ENCODE peak calls at places on chromosomes 4 and X, in seven cellular contexts. A is psoas muscle; U is activated naive CD4-positive, alpha-beta T cell treated with anti-CD3 and anti-CD28 coated beads, Interleukin-2, amount 50 U/mL, for 72 hours; P is upper lobe of right lung; S is tibial nerve; D is A549; L is neural crest cell. X is an unnamed sample.

GRCh38 chr4:145061325-145061920 is 36.6 kb downstream of the ANAPC10 start:
- DNase-seq in D (peak), L (no peak), A (no peak), P (no peak), S (no peak), U (no peak), X (peak)

GRCh38 chrX:150163956-150164726 is 199.0 kb upstream of the MAMLD1 start:
- DNase-seq in S (no peak), P (no peak), L (no peak), U (no peak), D (no peak), A (no peak), X (no peak)

GRCh38 chr4:74426101-74426500 is 18.8 kb upstream of the AREG start:
- DNase-seq in U (no peak), P (no peak), L (no peak), S (no peak), A (no peak), D (no peak), X (no peak)

GRCh38 chr4:85756938-85757337 is 282.0 kb downstream of the ARHGAP24 start:
- DNase-seq in U (no peak), P (no peak), D (peak), L (no peak), S (no peak), A (no peak), X (peak)

GRCh38 chr4:48315728-48316630 is 25.4 kb upstream of the SLAIN2 start:
- DNase-seq in S (peak), P (no peak), U (no peak), A (no peak), D (peak), L (peak), X (peak)

GRCh38 chr4:182143822-182144620 is 99.2 kb upstream of the TENM3 start:
- DNase-seq in S (no peak), D (peak), A (no peak), P (peak), U (no peak), L (peak), X (peak)

GRCh38 chrX:1423215-1423614 is 29.5 kb downstream of the ASMTL start:
- DNase-seq in L (no peak), S (no peak), P (peak), U (no peak), D (no peak), A (no peak), X (no peak)

GRCh38 chr4:139763205-139763604 is 97.6 kb downstream of the MGST2 start:
- DNase-seq in D (no peak), P (no peak), U (no peak), A (no peak), S (no peak), L (no peak), X (no peak)

GRCh38 chr4:61312526-61312925 is 112.4 kb downstream of the ADGRL3 start:
- DNase-seq in D (no peak), A (no peak), S (no peak), L (no peak), U (no peak), P (no peak), X (no peak)

GRCh38 chr4:183347586-183347985 is 25.4 kb upstream of the CLDN24 start:
- DNase-seq in P (no peak), S (no peak), L (no peak), A (no peak), U (no peak), D (no peak), X (no peak)

GRCh38 chr4:54228563-54229501 is at the start of gene PDGFRA:
- DNase-seq in U (no peak), L (no peak), S (peak), D (no peak), P (no peak), A (peak), X (no peak)

GRCh38 chrX:31435592-31435991 is 363.8 kb upstream of the FTHL17 start:
- DNase-seq in L (peak), A (no peak), S (peak), P (no peak), U (no peak), D (peak), X (no peak)

GRCh38 chr4:1093391-1094335 is 19.7 kb downstream of the RNF212 start:
- DNase-seq in D (no peak), S (no peak), U (no peak), L (no peak), A (no peak), P (no peak), X (no peak)

GRCh38 chrX:150507251-150507856 is 61.1 kb upstream of the MTM1 start:
- DNase-seq in P (no peak), S (no peak), D (no peak), U (no peak), L (peak), A (no peak), X (no peak)

GRCh38 chrX:4710618-4711433 is 997.4 kb upstream of the PRKX start:
- DNase-seq in P (no peak), L (no peak), A (no peak), D (peak), U (no peak), S (no peak), X (no peak)

GRCh38 chrX:1442724-1443367 is 9.9 kb downstream of the ASMTL start:
- DNase-seq in S (no peak), L (no peak), D (no peak), U (peak), P (peak), A (no peak), X (no peak)

GRCh38 chr4:189845145-189845846 is 95.4 kb upstream of the FRG1 start:
- DNase-seq in P (no peak), L (no peak), A (no peak), D (no peak), U (no peak), S (no peak), X (no peak)

GRCh38 chrX:1239681-1240142 is 27.3 kb upstream of the CRLF2 start:
- DNase-seq in U (peak), A (peak), L (no peak), P (peak), D (no peak), S (peak), X (no peak)

GRCh38 chrX:24870143-24870542 is 145.6 kb downstream of the ARX start:
- DNase-seq in A (no peak), P (no peak), L (no peak), S (no peak), D (peak), U (no peak), X (peak)